ENCODE peak calls at places on chromosomes 1 and 21, in ten cellular contexts. One of them, this sample, is unnamed.

GRCh38 chr21:27057997-27058396 is 91.1 kb upstream of the ADAMTS5 start:
- DNase-seq in neuronal stem cell: no peak
- DNase-seq in mucosa of gallbladder: no peak
- DNase-seq in activated naive CD8-positive, alpha-beta T cell treated with anti-CD3 and anti-CD28 coated beads, Interleukin-2, amount 50 U/mL, for 24 hours: no peak
- DNase-seq in stimulated activated naive CD8-positive, alpha-beta T cell treated with anti-CD3 and anti-CD28 coated beads, Interleukin-15, amount 100 ng/mL, for 72 hours: no peak
- DNase-seq in lower leg skin: no peak
- DNase-seq in nucleus accumbens: no peak
- DNase-seq in foreskin melanocyte: no peak
- DNase-seq in hepatocyte: no peak
- DNase-seq in stimulated activated CD4-positive, alpha-beta T cell treated with anti-CD3 and anti-CD28 coated beads, TNF-alpha, amount 100 ng/mL, for 24 hours: no peak
- DNase-seq in this sample: no peak

GRCh38 chr1:238409947-238410346 is 519.2 kb upstream of the ZP4 start:
- DNase-seq in nucleus accumbens: no peak
- DNase-seq in stimulated activated CD4-positive, alpha-beta T cell treated with anti-CD3 and anti-CD28 coated beads, TNF-alpha, amount 100 ng/mL, for 24 hours: no peak
- DNase-seq in lower leg skin: no peak
- DNase-seq in activated naive CD8-positive, alpha-beta T cell treated with anti-CD3 and anti-CD28 coated beads, Interleukin-2, amount 50 U/mL, for 24 hours: no peak
- DNase-seq in neuronal stem cell: no peak
- DNase-seq in stimulated activated naive CD8-positive, alpha-beta T cell treated with anti-CD3 and anti-CD28 coated beads, Interleukin-15, amount 100 ng/mL, for 72 hours: no peak
- DNase-seq in mucosa of gallbladder: no peak
- DNase-seq in foreskin melanocyte: no peak
- DNase-seq in hepatocyte: no peak
- DNase-seq in this sample: no peak

GRCh38 chr1:208737922-208738321 is 493.7 kb upstream of the PLXNA2 start:
- DNase-seq in mucosa of gallbladder: no peak
- DNase-seq in activated naive CD8-positive, alpha-beta T cell treated with anti-CD3 and anti-CD28 coated beads, Interleukin-2, amount 50 U/mL, for 24 hours: no peak
- DNase-seq in stimulated activated naive CD8-positive, alpha-beta T cell treated with anti-CD3 and anti-CD28 coated beads, Interleukin-15, amount 100 ng/mL, for 72 hours: no peak
- DNase-seq in lower leg skin: no peak
- DNase-seq in hepatocyte: no peak
- DNase-seq in nucleus accumbens: no peak
- DNase-seq in foreskin melanocyte: no peak
- DNase-seq in stimulated activated CD4-positive, alpha-beta T cell treated with anti-CD3 and anti-CD28 coated beads, TNF-alpha, amount 100 ng/mL, for 24 hours: no peak
- DNase-seq in neuronal stem cell: no peak
- DNase-seq in this sample: no peak

GRCh38 chr1:64295566-64295965 is 92.1 kb downstream of the UBE2U start:
- DNase-seq in hepatocyte: no peak
- DNase-seq in foreskin melanocyte: no peak
- DNase-seq in lower leg skin: no peak
- DNase-seq in nucleus accumbens: no peak
- DNase-seq in activated naive CD8-positive, alpha-beta T cell treated with anti-CD3 and anti-CD28 coated beads, Interleukin-2, amount 50 U/mL, for 24 hours: no peak
- DNase-seq in stimulated activated CD4-positive, alpha-beta T cell treated with anti-CD3 and anti-CD28 coated beads, TNF-alpha, amount 100 ng/mL, for 24 hours: no peak
- DNase-seq in mucosa of gallbladder: no peak
- DNase-seq in stimulated activated naive CD8-positive, alpha-beta T cell treated with anti-CD3 and anti-CD28 coated beads, Interleukin-15, amount 100 ng/mL, for 72 hours: no peak
- DNase-seq in neuronal stem cell: no peak
- DNase-seq in this sample: no peak

GRCh38 chr1:163844393-163844948 is 522.7 kb downstream of the NUF2 start:
- DNase-seq in neuronal stem cell: no peak
- DNase-seq in hepatocyte: no peak
- DNase-seq in activated naive CD8-positive, alpha-beta T cell treated with anti-CD3 and anti-CD28 coated beads, Interleukin-2, amount 50 U/mL, for 24 hours: no peak
- DNase-seq in stimulated activated naive CD8-positive, alpha-beta T cell treated with anti-CD3 and anti-CD28 coated beads, Interleukin-15, amount 100 ng/mL, for 72 hours: no peak
- DNase-seq in foreskin melanocyte: no peak
- DNase-seq in nucleus accumbens: no peak
- DNase-seq in lower leg skin: no peak
- DNase-seq in mucosa of gallbladder: no peak
- DNase-seq in stimulated activated CD4-positive, alpha-beta T cell treated with anti-CD3 and anti-CD28 coated beads, TNF-alpha, amount 100 ng/mL, for 24 hours: no peak
- DNase-seq in this sample: no peak

GRCh38 chr1:160032165-160032827 is 506 bp upstream of the PIGM start:
- DNase-seq in nucleus accumbens: no peak
- DNase-seq in lower leg skin: no peak
- DNase-seq in hepatocyte: no peak
- DNase-seq in stimulated activated naive CD8-positive, alpha-beta T cell treated with anti-CD3 and anti-CD28 coated beads, Interleukin-15, amount 100 ng/mL, for 72 hours: no peak
- DNase-seq in neuronal stem cell: no peak
- DNase-seq in activated naive CD8-positive, alpha-beta T cell treated with anti-CD3 and anti-CD28 coated beads, Interleukin-2, amount 50 U/mL, for 24 hours: peak; percentile 15
- DNase-seq in stimulated activated CD4-positive, alpha-beta T cell treated with anti-CD3 and anti-CD28 coated beads, TNF-alpha, amount 100 ng/mL, for 24 hours: no peak
- DNase-seq in mucosa of gallbladder: no peak
- DNase-seq in foreskin melanocyte: no peak
- DNase-seq in this sample: no peak

GRCh38 chr1:47219001-47219400 is 13.0 kb downstream of the TAL1 start:
- DNase-seq in activated naive CD8-positive, alpha-beta T cell treated with anti-CD3 and anti-CD28 coated beads, Interleukin-2, amount 50 U/mL, for 24 hours: no peak
- DNase-seq in stimulated activated CD4-positive, alpha-beta T cell treated with anti-CD3 and anti-CD28 coated beads, TNF-alpha, amount 100 ng/mL, for 24 hours: no peak
- DNase-seq in neuronal stem cell: no peak
- DNase-seq in stimulated activated naive CD8-positive, alpha-beta T cell treated with anti-CD3 and anti-CD28 coated beads, Interleukin-15, amount 100 ng/mL, for 72 hours: no peak
- DNase-seq in mucosa of gallbladder: no peak
- DNase-seq in foreskin melanocyte: no peak
- DNase-seq in lower leg skin: peak; percentile 46
- DNase-seq in hepatocyte: no peak
- DNase-seq in nucleus accumbens: no peak
- DNase-seq in this sample: no peak

GRCh38 chr1:66436378-66437135 is 97.4 kb upstream of the SGIP1 start:
- DNase-seq in activated naive CD8-positive, alpha-beta T cell treated with anti-CD3 and anti-CD28 coated beads, Interleukin-2, amount 50 U/mL, for 24 hours: peak; percentile 50
- DNase-seq in neuronal stem cell: no peak
- DNase-seq in stimulated activated CD4-positive, alpha-beta T cell treated with anti-CD3 and anti-CD28 coated beads, TNF-alpha, amount 100 ng/mL, for 24 hours: peak; percentile 42
- DNase-seq in lower leg skin: no peak
- DNase-seq in hepatocyte: no peak
- DNase-seq in nucleus accumbens: no peak
- DNase-seq in stimulated activated naive CD8-positive, alpha-beta T cell treated with anti-CD3 and anti-CD28 coated beads, Interleukin-15, amount 100 ng/mL, for 72 hours: peak; percentile 83
- DNase-seq in foreskin melanocyte: peak; percentile 83
- DNase-seq in mucosa of gallbladder: peak; percentile 13
- DNase-seq in this sample: no peak

GRCh38 chr1:201053155-201053860 is 29.8 kb upstream of the KIF21B start:
- DNase-seq in lower leg skin: no peak
- DNase-seq in activated naive CD8-positive, alpha-beta T cell treated with anti-CD3 and anti-CD28 coated beads, Interleukin-2, amount 50 U/mL, for 24 hours: no peak
- DNase-seq in stimulated activated CD4-positive, alpha-beta T cell treated with anti-CD3 and anti-CD28 coated beads, TNF-alpha, amount 100 ng/mL, for 24 hours: no peak
- DNase-seq in mucosa of gallbladder: no peak
- DNase-seq in neuronal stem cell: no peak
- DNase-seq in nucleus accumbens: no peak
- DNase-seq in stimulated activated naive CD8-positive, alpha-beta T cell treated with anti-CD3 and anti-CD28 coated beads, Interleukin-15, amount 100 ng/mL, for 72 hours: no peak
- DNase-seq in foreskin melanocyte: no peak
- DNase-seq in hepatocyte: no peak
- DNase-seq in this sample: no peak

GRCh38 chr1:94335950-94336349 is 82.2 kb upstream of the ABCD3 start:
- DNase-seq in nucleus accumbens: peak; percentile 86
- DNase-seq in foreskin melanocyte: peak; percentile 81
- DNase-seq in hepatocyte: peak; percentile 90
- DNase-seq in mucosa of gallbladder: peak; percentile 84
- DNase-seq in stimulated activated CD4-positive, alpha-beta T cell treated with anti-CD3 and anti-CD28 coated beads, TNF-alpha, amount 100 ng/mL, for 24 hours: no peak
- DNase-seq in neuronal stem cell: peak; percentile 70
- DNase-seq in activated naive CD8-positive, alpha-beta T cell treated with anti-CD3 and anti-CD28 coated beads, Interleukin-2, amount 50 U/mL, for 24 hours: peak; percentile 7
- DNase-seq in lower leg skin: peak; percentile 88
- DNase-seq in stimulated activated naive CD8-positive, alpha-beta T cell treated with anti-CD3 and anti-CD28 coated beads, Interleukin-15, amount 100 ng/mL, for 72 hours: peak; percentile 18
- DNase-seq in this sample: peak; percentile 49

GRCh38 chr1:240194120-240194519 is 102.4 kb downstream of the FMN2 start:
- DNase-seq in stimulated activated naive CD8-positive, alpha-beta T cell treated with anti-CD3 and anti-CD28 coated beads, Interleukin-15, amount 100 ng/mL, for 72 hours: no peak
- DNase-seq in hepatocyte: no peak
- DNase-seq in lower leg skin: no peak
- DNase-seq in activated naive CD8-positive, alpha-beta T cell treated with anti-CD3 and anti-CD28 coated beads, Interleukin-2, amount 50 U/mL, for 24 hours: no peak
- DNase-seq in stimulated activated CD4-positive, alpha-beta T cell treated with anti-CD3 and anti-CD28 coated beads, TNF-alpha, amount 100 ng/mL, for 24 hours: no peak
- DNase-seq in mucosa of gallbladder: peak; percentile 43
- DNase-seq in neuronal stem cell: no peak
- DNase-seq in foreskin melanocyte: no peak
- DNase-seq in nucleus accumbens: no peak
- DNase-seq in this sample: no peak

GRCh38 chr1:31380181-31380580 is 7.3 kb upstream of the FABP3 start:
- DNase-seq in lower leg skin: no peak
- DNase-seq in mucosa of gallbladder: no peak
- DNase-seq in stimulated activated CD4-positive, alpha-beta T cell treated with anti-CD3 and anti-CD28 coated beads, TNF-alpha, amount 100 ng/mL, for 24 hours: no peak
- DNase-seq in nucleus accumbens: peak; percentile 45
- DNase-seq in hepatocyte: no peak
- DNase-seq in activated naive CD8-positive, alpha-beta T cell treated with anti-CD3 and anti-CD28 coated beads, Interleukin-2, amount 50 U/mL, for 24 hours: no peak
- DNase-seq in foreskin melanocyte: no peak
- DNase-seq in stimulated activated naive CD8-positive, alpha-beta T cell treated with anti-CD3 and anti-CD28 coated beads, Interleukin-15, amount 100 ng/mL, for 72 hours: no peak
- DNase-seq in neuronal stem cell: no peak
- DNase-seq in this sample: no peak

GRCh38 chr1:233172201-233172600 is 123.3 kb downstream of the PCNX2 start:
- DNase-seq in nucleus accumbens: no peak
- DNase-seq in hepatocyte: no peak
- DNase-seq in neuronal stem cell: no peak
- DNase-seq in foreskin melanocyte: peak; percentile 35
- DNase-seq in lower leg skin: no peak
- DNase-seq in mucosa of gallbladder: no peak
- DNase-seq in stimulated activated CD4-positive, alpha-beta T cell treated with anti-CD3 and anti-CD28 coated beads, TNF-alpha, amount 100 ng/mL, for 24 hours: no peak
- DNase-seq in stimulated activated naive CD8-positive, alpha-beta T cell treated with anti-CD3 and anti-CD28 coated beads, Interleukin-15, amount 100 ng/mL, for 72 hours: no peak
- DNase-seq in activated naive CD8-positive, alpha-beta T cell treated with anti-CD3 and anti-CD28 coated beads, Interleukin-2, amount 50 U/mL, for 24 hours: no peak
- DNase-seq in this sample: no peak

GRCh38 chr1:205374205-205375078 is 17.7 kb upstream of the KLHDC8A start:
- DNase-seq in stimulated activated CD4-positive, alpha-beta T cell treated with anti-CD3 and anti-CD28 coated beads, TNF-alpha, amount 100 ng/mL, for 24 hours: no peak
- DNase-seq in activated naive CD8-positive, alpha-beta T cell treated with anti-CD3 and anti-CD28 coated beads, Interleukin-2, amount 50 U/mL, for 24 hours: no peak
- DNase-seq in neuronal stem cell: no peak
- DNase-seq in mucosa of gallbladder: no peak
- DNase-seq in hepatocyte: peak; percentile 34
- DNase-seq in stimulated activated naive CD8-positive, alpha-beta T cell treated with anti-CD3 and anti-CD28 coated beads, Interleukin-15, amount 100 ng/mL, for 72 hours: no peak
- DNase-seq in lower leg skin: peak; percentile 23
- DNase-seq in foreskin melanocyte: no peak
- DNase-seq in nucleus accumbens: no peak
- DNase-seq in this sample: no peak

GRCh38 chr1:85816606-85817005 is 108.4 kb upstream of the ZNHIT6 start:
- DNase-seq in activated naive CD8-positive, alpha-beta T cell treated with anti-CD3 and anti-CD28 coated beads, Interleukin-2, amount 50 U/mL, for 24 hours: no peak
- DNase-seq in hepatocyte: no peak
- DNase-seq in stimulated activated naive CD8-positive, alpha-beta T cell treated with anti-CD3 and anti-CD28 coated beads, Interleukin-15, amount 100 ng/mL, for 72 hours: no peak
- DNase-seq in stimulated activated CD4-positive, alpha-beta T cell treated with anti-CD3 and anti-CD28 coated beads, TNF-alpha, amount 100 ng/mL, for 24 hours: no peak
- DNase-seq in foreskin melanocyte: no peak
- DNase-seq in lower leg skin: no peak
- DNase-seq in mucosa of gallbladder: no peak
- DNase-seq in nucleus accumbens: no peak
- DNase-seq in neuronal stem cell: no peak
- DNase-seq in this sample: no peak

GRCh38 chr1:111082421-111083192 is 57.3 kb downstream of the DRAM2 start:
- DNase-seq in mucosa of gallbladder: no peak
- DNase-seq in activated naive CD8-positive, alpha-beta T cell treated with anti-CD3 and anti-CD28 coated beads, Interleukin-2, amount 50 U/mL, for 24 hours: no peak
- DNase-seq in stimulated activated CD4-positive, alpha-beta T cell treated with anti-CD3 and anti-CD28 coated beads, TNF-alpha, amount 100 ng/mL, for 24 hours: no peak
- DNase-seq in lower leg skin: no peak
- DNase-seq in hepatocyte: no peak
- DNase-seq in stimulated activated naive CD8-positive, alpha-beta T cell treated with anti-CD3 and anti-CD28 coated beads, Interleukin-15, amount 100 ng/mL, for 72 hours: no peak
- DNase-seq in nucleus accumbens: no peak
- DNase-seq in foreskin melanocyte: no peak
- DNase-seq in neuronal stem cell: no peak
- DNase-seq in this sample: no peak

GRCh38 chr1:180343931-180344406 is 113.9 kb downstream of the LHX4 start:
- DNase-seq in stimulated activated CD4-positive, alpha-beta T cell treated with anti-CD3 and anti-CD28 coated beads, TNF-alpha, amount 100 ng/mL, for 24 hours: no peak
- DNase-seq in neuronal stem cell: no peak
- DNase-seq in nucleus accumbens: peak; percentile 6
- DNase-seq in stimulated activated naive CD8-positive, alpha-beta T cell treated with anti-CD3 and anti-CD28 coated beads, Interleukin-15, amount 100 ng/mL, for 72 hours: no peak
- DNase-seq in mucosa of gallbladder: peak; percentile 22
- DNase-seq in hepatocyte: peak; percentile 9
- DNase-seq in foreskin melanocyte: no peak
- DNase-seq in lower leg skin: no peak
- DNase-seq in activated naive CD8-positive, alpha-beta T cell treated with anti-CD3 and anti-CD28 coated beads, Interleukin-2, amount 50 U/mL, for 24 hours: no peak
- DNase-seq in this sample: no peak

GRCh38 chr1:59570524-59570923 is 244.2 kb upstream of the HOOK1 start:
- DNase-seq in foreskin melanocyte: no peak
- DNase-seq in nucleus accumbens: peak; percentile 4
- DNase-seq in hepatocyte: no peak
- DNase-seq in activated naive CD8-positive, alpha-beta T cell treated with anti-CD3 and anti-CD28 coated beads, Interleukin-2, amount 50 U/mL, for 24 hours: peak; percentile 8
- DNase-seq in stimulated activated naive CD8-positive, alpha-beta T cell treated with anti-CD3 and anti-CD28 coated beads, Interleukin-15, amount 100 ng/mL, for 72 hours: peak; percentile 33
- DNase-seq in mucosa of gallbladder: no peak
- DNase-seq in lower leg skin: no peak
- DNase-seq in stimulated activated CD4-positive, alpha-beta T cell treated with anti-CD3 and anti-CD28 coated beads, TNF-alpha, amount 100 ng/mL, for 24 hours: no peak
- DNase-seq in neuronal stem cell: no peak
- DNase-seq in this sample: peak; percentile 57

GRCh38 chr1:55081188-55081904 is 42.0 kb downstream of the PCSK9 start:
- DNase-seq in lower leg skin: no peak
- DNase-seq in stimulated activated CD4-positive, alpha-beta T cell treated with anti-CD3 and anti-CD28 coated beads, TNF-alpha, amount 100 ng/mL, for 24 hours: no peak
- DNase-seq in hepatocyte: no peak
- DNase-seq in stimulated activated naive CD8-positive, alpha-beta T cell treated with anti-CD3 and anti-CD28 coated beads, Interleukin-15, amount 100 ng/mL, for 72 hours: no peak
- DNase-seq in neuronal stem cell: no peak
- DNase-seq in mucosa of gallbladder: no peak
- DNase-seq in foreskin melanocyte: peak; percentile 93
- DNase-seq in activated naive CD8-positive, alpha-beta T cell treated with anti-CD3 and anti-CD28 coated beads, Interleukin-2, amount 50 U/mL, for 24 hours: no peak
- DNase-seq in nucleus accumbens: no peak
- DNase-seq in this sample: no peak

GRCh38 chr21:43692949-43693348 is 26.0 kb upstream of the PDXK start:
- DNase-seq in stimulated activated CD4-positive, alpha-beta T cell treated with anti-CD3 and anti-CD28 coated beads, TNF-alpha, amount 100 ng/mL, for 24 hours: no peak
- DNase-seq in lower leg skin: no peak
- DNase-seq in nucleus accumbens: no peak
- DNase-seq in activated naive CD8-positive, alpha-beta T cell treated with anti-CD3 and anti-CD28 coated beads, Interleukin-2, amount 50 U/mL, for 24 hours: no peak
- DNase-seq in foreskin melanocyte: no peak
- DNase-seq in neuronal stem cell: no peak
- DNase-seq in hepatocyte: no peak
- DNase-seq in mucosa of gallbladder: no peak
- DNase-seq in stimulated activated naive CD8-positive, alpha-beta T cell treated with anti-CD3 and anti-CD28 coated beads, Interleukin-15, amount 100 ng/mL, for 72 hours: no peak
- DNase-seq in this sample: no peak

GRCh38 chr1:208203127-208203847 is 40.9 kb downstream of the PLXNA2 start:
- DNase-seq in mucosa of gallbladder: peak; percentile 83
- DNase-seq in hepatocyte: no peak
- DNase-seq in stimulated activated naive CD8-positive, alpha-beta T cell treated with anti-CD3 and anti-CD28 coated beads, Interleukin-15, amount 100 ng/mL, for 72 hours: no peak
- DNase-seq in neuronal stem cell: no peak
- DNase-seq in nucleus accumbens: peak; percentile 82
- DNase-seq in stimulated activated CD4-positive, alpha-beta T cell treated with anti-CD3 and anti-CD28 coated beads, TNF-alpha, amount 100 ng/mL, for 24 hours: no peak
- DNase-seq in activated naive CD8-positive, alpha-beta T cell treated with anti-CD3 and anti-CD28 coated beads, Interleukin-2, amount 50 U/mL, for 24 hours: no peak
- DNase-seq in foreskin melanocyte: no peak
- DNase-seq in lower leg skin: no peak
- DNase-seq in this sample: no peak

GRCh38 chr1:213947200-213947775 is 40.5 kb upstream of the PROX1 start:
- DNase-seq in foreskin melanocyte: no peak
- DNase-seq in stimulated activated naive CD8-positive, alpha-beta T cell treated with anti-CD3 and anti-CD28 coated beads, Interleukin-15, amount 100 ng/mL, for 72 hours: no peak
- DNase-seq in nucleus accumbens: no peak
- DNase-seq in activated naive CD8-positive, alpha-beta T cell treated with anti-CD3 and anti-CD28 coated beads, Interleukin-2, amount 50 U/mL, for 24 hours: no peak
- DNase-seq in hepatocyte: peak; percentile 27
- DNase-seq in mucosa of gallbladder: no peak
- DNase-seq in stimulated activated CD4-positive, alpha-beta T cell treated with anti-CD3 and anti-CD28 coated beads, TNF-alpha, amount 100 ng/mL, for 24 hours: no peak
- DNase-seq in lower leg skin: no peak
- DNase-seq in neuronal stem cell: no peak
- DNase-seq in this sample: no peak

GRCh38 chr1:69710484-69710883 is 142.8 kb downstream of the LRRC7 start:
- DNase-seq in stimulated activated CD4-positive, alpha-beta T cell treated with anti-CD3 and anti-CD28 coated beads, TNF-alpha, amount 100 ng/mL, for 24 hours: no peak
- DNase-seq in nucleus accumbens: no peak
- DNase-seq in mucosa of gallbladder: no peak
- DNase-seq in neuronal stem cell: no peak
- DNase-seq in foreskin melanocyte: peak; percentile 76
- DNase-seq in hepatocyte: no peak
- DNase-seq in stimulated activated naive CD8-positive, alpha-beta T cell treated with anti-CD3 and anti-CD28 coated beads, Interleukin-15, amount 100 ng/mL, for 72 hours: no peak
- DNase-seq in activated naive CD8-positive, alpha-beta T cell treated with anti-CD3 and anti-CD28 coated beads, Interleukin-2, amount 50 U/mL, for 24 hours: no peak
- DNase-seq in lower leg skin: no peak
- DNase-seq in this sample: no peak

GRCh38 chr1:89553195-89553584 is 28.6 kb downstream of the LRRC8B start:
- DNase-seq in neuronal stem cell: no peak
- DNase-seq in activated naive CD8-positive, alpha-beta T cell treated with anti-CD3 and anti-CD28 coated beads, Interleukin-2, amount 50 U/mL, for 24 hours: no peak
- DNase-seq in nucleus accumbens: no peak
- DNase-seq in hepatocyte: no peak
- DNase-seq in foreskin melanocyte: no peak
- DNase-seq in stimulated activated CD4-positive, alpha-beta T cell treated with anti-CD3 and anti-CD28 coated beads, TNF-alpha, amount 100 ng/mL, for 24 hours: no peak
- DNase-seq in mucosa of gallbladder: no peak
- DNase-seq in stimulated activated naive CD8-positive, alpha-beta T cell treated with anti-CD3 and anti-CD28 coated beads, Interleukin-15, amount 100 ng/mL, for 72 hours: no peak
- DNase-seq in lower leg skin: no peak
- DNase-seq in this sample: no peak

GRCh38 chr1:84892657-84893618 is at the start of gene LPAR3:
- DNase-seq in hepatocyte: peak; percentile 44
- DNase-seq in stimulated activated CD4-positive, alpha-beta T cell treated with anti-CD3 and anti-CD28 coated beads, TNF-alpha, amount 100 ng/mL, for 24 hours: no peak
- DNase-seq in mucosa of gallbladder: no peak
- DNase-seq in neuronal stem cell: peak; percentile 67
- DNase-seq in foreskin melanocyte: no peak
- DNase-seq in stimulated activated naive CD8-positive, alpha-beta T cell treated with anti-CD3 and anti-CD28 coated beads, Interleukin-15, amount 100 ng/mL, for 72 hours: peak; percentile 10
- DNase-seq in lower leg skin: no peak
- DNase-seq in nucleus accumbens: peak; percentile 3
- DNase-seq in activated naive CD8-positive, alpha-beta T cell treated with anti-CD3 and anti-CD28 coated beads, Interleukin-2, amount 50 U/mL, for 24 hours: peak; percentile 44
- DNase-seq in this sample: no peak

GRCh38 chr1:29354511-29355098 is 118.3 kb downstream of the PTPRU start:
- DNase-seq in stimulated activated CD4-positive, alpha-beta T cell treated with anti-CD3 and anti-CD28 coated beads, TNF-alpha, amount 100 ng/mL, for 24 hours: no peak
- DNase-seq in foreskin melanocyte: no peak
- DNase-seq in lower leg skin: peak; percentile 63
- DNase-seq in stimulated activated naive CD8-positive, alpha-beta T cell treated with anti-CD3 and anti-CD28 coated beads, Interleukin-15, amount 100 ng/mL, for 72 hours: no peak
- DNase-seq in hepatocyte: no peak
- DNase-seq in nucleus accumbens: peak; percentile 36
- DNase-seq in activated naive CD8-positive, alpha-beta T cell treated with anti-CD3 and anti-CD28 coated beads, Interleukin-2, amount 50 U/mL, for 24 hours: no peak
- DNase-seq in neuronal stem cell: no peak
- DNase-seq in mucosa of gallbladder: no peak
- DNase-seq in this sample: no peak

GRCh38 chr1:117812868-117813511 is 116.4 kb downstream of the GDAP2 start:
- DNase-seq in activated naive CD8-positive, alpha-beta T cell treated with anti-CD3 and anti-CD28 coated beads, Interleukin-2, amount 50 U/mL, for 24 hours: no peak
- DNase-seq in stimulated activated CD4-positive, alpha-beta T cell treated with anti-CD3 and anti-CD28 coated beads, TNF-alpha, amount 100 ng/mL, for 24 hours: no peak
- DNase-seq in lower leg skin: no peak
- DNase-seq in stimulated activated naive CD8-positive, alpha-beta T cell treated with anti-CD3 and anti-CD28 coated beads, Interleukin-15, amount 100 ng/mL, for 72 hours: no peak
- DNase-seq in hepatocyte: peak; percentile 20
- DNase-seq in nucleus accumbens: no peak
- DNase-seq in mucosa of gallbladder: no peak
- DNase-seq in foreskin melanocyte: no peak
- DNase-seq in neuronal stem cell: no peak
- DNase-seq in this sample: no peak

GRCh38 chr1:209674957-209675566 is at the start of gene G0S2:
- DNase-seq in lower leg skin: peak; percentile 89
- DNase-seq in foreskin melanocyte: peak; percentile 16
- DNase-seq in nucleus accumbens: peak; percentile 66
- DNase-seq in stimulated activated naive CD8-positive, alpha-beta T cell treated with anti-CD3 and anti-CD28 coated beads, Interleukin-15, amount 100 ng/mL, for 72 hours: peak; percentile 76
- DNase-seq in stimulated activated CD4-positive, alpha-beta T cell treated with anti-CD3 and anti-CD28 coated beads, TNF-alpha, amount 100 ng/mL, for 24 hours: no peak
- DNase-seq in activated naive CD8-positive, alpha-beta T cell treated with anti-CD3 and anti-CD28 coated beads, Interleukin-2, amount 50 U/mL, for 24 hours: peak; percentile 53
- DNase-seq in mucosa of gallbladder: peak; percentile 51
- DNase-seq in neuronal stem cell: peak; percentile 29
- DNase-seq in hepatocyte: peak; percentile 70
- DNase-seq in this sample: peak; percentile 89